ENCODE peak calls at places on chromosomes 11 and 22, in four cellular contexts. One of them, this sample, is unnamed.

GRCh38 chr11:71574418-71574817 is 8.3 kb downstream of the KRTAP5-11 start:
- DNase-seq in ovary: no peak
- DNase-seq in H9: no peak
- DNase-seq in Caco-2: no peak
- DNase-seq in this sample: no peak

GRCh38 chr22:37133304-37134018 is 16.3 kb downstream of the IL2RB start:
- DNase-seq in ovary: no peak
- DNase-seq in H9: no peak
- DNase-seq in Caco-2: no peak
- DNase-seq in this sample: no peak

GRCh38 chr11:80638296-80638695 is 1197.5 kb upstream of the TENM4 start:
- DNase-seq in ovary: no peak
- DNase-seq in H9: no peak
- DNase-seq in Caco-2: no peak
- DNase-seq in this sample: peak

GRCh38 chr11:33697997-33698396 is 2.6 kb downstream of the C11orf91 start:
- DNase-seq in H9: no peak
- DNase-seq in Caco-2: no peak
- DNase-seq in ovary: no peak
- DNase-seq in this sample: no peak

GRCh38 chr11:46278387-46279173 is 1.1 kb downstream of the CREB3L1 start:
- DNase-seq in ovary: peak
- DNase-seq in H9: peak
- DNase-seq in Caco-2: peak
- DNase-seq in this sample: no peak

GRCh38 chr11:119470316-119471266 is 47.6 kb upstream of the THY1 start:
- DNase-seq in ovary: no peak
- DNase-seq in Caco-2: no peak
- DNase-seq in H9: peak
- DNase-seq in this sample: peak

GRCh38 chr11:124961972-124962609 is 8.1 kb downstream of the CCDC15 start:
- DNase-seq in Caco-2: peak
- DNase-seq in ovary: no peak
- DNase-seq in H9: no peak
- DNase-seq in this sample: peak

GRCh38 chr11:130369141-130369691 is 54.5 kb upstream of the ZBTB44 start:
- DNase-seq in H9: no peak
- DNase-seq in ovary: no peak
- DNase-seq in Caco-2: no peak
- DNase-seq in this sample: no peak

GRCh38 chr11:99351620-99352019 is 330.9 kb downstream of the CNTN5 start:
- DNase-seq in ovary: no peak
- DNase-seq in Caco-2: no peak
- DNase-seq in H9: no peak
- DNase-seq in this sample: no peak

GRCh38 chr22:20080776-20081654 is 974 bp downstream of the DGCR8 start:
- DNase-seq in Caco-2: peak
- DNase-seq in H9: peak
- DNase-seq in ovary: no peak
- DNase-seq in this sample: no peak

GRCh38 chr11:128462189-128462588 is 125.2 kb downstream of the ETS1 start:
- DNase-seq in H9: no peak
- DNase-seq in Caco-2: no peak
- DNase-seq in ovary: no peak
- DNase-seq in this sample: no peak

This sample was measured in keratinocyte.